ENCODE peak calls at places on chromosome 2, in eight cellular contexts. O, K, D, J, U, H, G and E are unnamed samples.
A peak's percentile ranks its signal among the peaks of the same experiment; 100 is the strongest.

GRCh38 chr2:96616128-96616527 is 22.0 kb downstream of the KANSL3 start:
- DNase-seq in U (no peak), K (no peak), J (no peak), D (no peak), H (no peak), G (no peak), O (no peak), E (no peak)

GRCh38 chr2:54704688-54705605 is 18.5 kb upstream of the EML6 start:
- DNase-seq in G (no peak), D (peak; percentile 76), O (no peak), U (no peak), K (peak; percentile 82), H (peak; percentile 77), J (no peak), E (peak; percentile 81)

GRCh38 chr2:19900536-19901200 is 1.1 kb downstream of the TTC32 start:
- DNase-seq in G (no peak), J (no peak), U (no peak), O (no peak), D (peak; percentile 24), H (no peak), K (peak; percentile 25), E (no peak)

GRCh38 chr2:195898505-195898904 is 170.1 kb downstream of the DNAH7 start:
- DNase-seq in U (peak; percentile 85), K (peak; percentile 97), G (peak; percentile 43), H (peak; percentile 100), O (peak; percentile 16), J (no peak), D (peak; percentile 4), E (peak; percentile 92)

GRCh38 chr2:234967874-234968208 is 16.0 kb downstream of the SH3BP4 start:
- DNase-seq in H (no peak), O (no peak), K (no peak), U (no peak), G (no peak), D (no peak), J (no peak), E (no peak)

GRCh38 chr2:200308001-200308400 is 1.5 kb downstream of the SPATS2L start:
- DNase-seq in J (no peak), U (no peak), O (no peak), K (peak; percentile 54), H (peak; percentile 61), G (no peak), D (no peak), E (no peak)

GRCh38 chr2:239502430-239503221 is 101.8 kb upstream of the HDAC4 start:
- DNase-seq in J (no peak), H (no peak), D (no peak), G (no peak), U (no peak), O (no peak), K (no peak), E (peak; percentile 9)

GRCh38 chr2:219060821-219061791 is at the start of gene IHH:
- DNase-seq in D (no peak), J (peak; percentile 40), G (no peak), U (no peak), O (no peak), K (peak; percentile 20), H (no peak), E (no peak)

GRCh38 chr2:217099561-217099960 is 239.7 kb upstream of the TNP1 start:
- DNase-seq in U (no peak), J (no peak), K (peak; percentile 60), H (no peak), G (peak; percentile 25), D (no peak), O (no peak), E (peak; percentile 17)

GRCh38 chr2:26720322-26721166 is 28.0 kb downstream of the KCNK3 start:
- DNase-seq in O (peak; percentile 67), G (peak; percentile 76), U (peak; percentile 97), D (peak; percentile 58), J (peak; percentile 71), H (peak; percentile 82), K (peak; percentile 97), E (no peak)

GRCh38 chr2:18376936-18377335 is 183.5 kb downstream of the RDH14 start:
- DNase-seq in D (no peak), H (no peak), O (no peak), K (no peak), U (no peak), J (no peak), G (no peak), E (no peak)

GRCh38 chr2:234329202-234329930 is 167.5 kb downstream of the ARL4C start:
- DNase-seq in H (peak; percentile 40), G (no peak), U (no peak), O (no peak), K (no peak), D (no peak), J (no peak), E (no peak)

GRCh38 chr2:191869178-191869577 is 22.3 kb upstream of the CAVIN2 start:
- DNase-seq in U (no peak), K (peak; percentile 57), H (peak; percentile 30), G (no peak), D (peak; percentile 67), O (no peak), J (peak; percentile 80), E (peak; percentile 66)

GRCh38 chr2:176956791-176957190 is 255.8 kb upstream of the HNRNPA3 start:
- DNase-seq in K (no peak), D (no peak), G (no peak), H (no peak), O (no peak), J (no peak), U (no peak), E (no peak)

GRCh38 chr2:224584111-224584764 is 925 bp downstream of the CUL3 start:
- DNase-seq in O (peak; percentile 22), U (peak; percentile 49), G (peak; percentile 35), J (peak; percentile 22), D (peak; percentile 34), K (peak; percentile 49), H (peak; percentile 38), E (peak; percentile 33)

GRCh38 chr2:70981866-70982810 is 3.7 kb downstream of the ANKRD53 start:
- DNase-seq in J (no peak), O (peak; percentile 14), K (no peak), H (no peak), U (no peak), D (no peak), G (no peak), E (no peak)

GRCh38 chr2:228613133-228613532 is 431.6 kb upstream of the SPHKAP start:
- DNase-seq in G (no peak), U (no peak), K (peak; percentile 70), H (peak; percentile 95), J (no peak), O (no peak), D (no peak), E (no peak)

GRCh38 chr2:59726226-59726800 is 827.1 kb downstream of the BCL11A start:
- DNase-seq in D (no peak), H (no peak), U (no peak), K (no peak), G (no peak), O (no peak), J (no peak), E (no peak)

GRCh38 chr2:151289972-151290335 is 486 bp upstream of the NMI start:
- DNase-seq in K (peak; percentile 58), H (peak; percentile 53), D (no peak), O (peak; percentile 51), J (no peak), U (no peak), G (peak; percentile 38), E (peak; percentile 71)

GRCh38 chr2:102094917-102095316 is 47.6 kb upstream of the IL1R1 start:
- DNase-seq in H (peak; percentile 98), J (no peak), G (peak; percentile 50), K (peak; percentile 84), D (peak; percentile 82), U (no peak), O (no peak), E (no peak)

GRCh38 chr2:69734040-69734611 is 7.8 kb upstream of the ANXA4 start:
- DNase-seq in D (peak; percentile 86), O (no peak), U (peak; percentile 63), J (no peak), K (peak; percentile 58), G (peak; percentile 27), H (no peak), E (no peak)

GRCh38 chr2:2871480-2872308 is 505.9 kb downstream of the EIPR1 start:
- DNase-seq in U (no peak), J (no peak), O (no peak), K (no peak), G (no peak), D (no peak), H (no peak), E (no peak)

DNA sequence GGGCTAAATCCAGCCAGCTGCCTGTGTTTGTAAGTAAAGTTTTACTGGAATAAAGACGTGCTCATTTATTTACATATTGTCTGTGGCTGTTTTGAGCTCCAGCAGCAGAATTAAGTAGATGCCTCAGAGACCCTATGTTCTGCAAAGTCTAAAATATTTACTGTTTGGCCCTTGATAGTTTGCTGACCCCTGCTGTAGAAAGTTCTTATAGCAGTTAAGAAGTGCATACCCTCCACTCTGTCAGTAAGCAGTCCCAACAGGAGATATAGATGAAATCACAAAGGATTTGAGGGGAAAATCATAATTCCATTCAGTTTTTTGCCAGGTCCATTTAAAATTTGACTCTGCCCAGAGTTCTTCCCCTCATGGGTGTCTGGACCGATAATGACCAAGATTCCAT is 50.1 kb upstream of the ITM2C start:
- DNase-seq in K (peak; percentile 57), D (peak; percentile 25), J (no peak), U (no peak), H (peak; percentile 47), G (no peak), O (no peak), E (peak; percentile 25)
- TF ChIP-seq CTCF in K (peak; percentile 63), D (peak; percentile 45), J (peak; percentile 11), U (no peak), H (peak; percentile 54), G (peak; percentile 18), O (no peak), E (peak; percentile 41)

GRCh38 chr2:241584446-241584845 is 25.9 kb downstream of the BOK start:
- DNase-seq in U (no peak), H (peak; percentile 42), J (no peak), K (peak; percentile 44), O (no peak), D (no peak), G (no peak), E (no peak)
- H3K9me3 ChIP-seq in U (no peaks in the 10 kb centered on the region), H (peaks cover 49% of the 10 kb centered on the region), J (peaks cover 14% of the 10 kb centered on the region), K (no peaks in the 10 kb centered on the region), O (peaks cover 19% of the 10 kb centered on the region), D (peaks cover 22% of the 10 kb centered on the region), G (peaks cover 10% of the 10 kb centered on the region), E (peaks cover 29% of the 10 kb centered on the region)

GRCh38 chr2:134360750-134361487 is 107.0 kb downstream of the MGAT5 start:
- DNase-seq in U (no peak), J (no peak), O (no peak), G (no peak), H (no peak), D (no peak), K (peak; percentile 42), E (no peak)
- H3K27ac ChIP-seq in U (no peak overlapping the region), J (no peak overlapping the region), O (no peak overlapping the region), G (peak overlapping the region; percentile 57), H (no peak overlapping the region), D (no peak overlapping the region), K (peak overlapping the region; percentile 33), E (no peak overlapping the region)

DNA sequence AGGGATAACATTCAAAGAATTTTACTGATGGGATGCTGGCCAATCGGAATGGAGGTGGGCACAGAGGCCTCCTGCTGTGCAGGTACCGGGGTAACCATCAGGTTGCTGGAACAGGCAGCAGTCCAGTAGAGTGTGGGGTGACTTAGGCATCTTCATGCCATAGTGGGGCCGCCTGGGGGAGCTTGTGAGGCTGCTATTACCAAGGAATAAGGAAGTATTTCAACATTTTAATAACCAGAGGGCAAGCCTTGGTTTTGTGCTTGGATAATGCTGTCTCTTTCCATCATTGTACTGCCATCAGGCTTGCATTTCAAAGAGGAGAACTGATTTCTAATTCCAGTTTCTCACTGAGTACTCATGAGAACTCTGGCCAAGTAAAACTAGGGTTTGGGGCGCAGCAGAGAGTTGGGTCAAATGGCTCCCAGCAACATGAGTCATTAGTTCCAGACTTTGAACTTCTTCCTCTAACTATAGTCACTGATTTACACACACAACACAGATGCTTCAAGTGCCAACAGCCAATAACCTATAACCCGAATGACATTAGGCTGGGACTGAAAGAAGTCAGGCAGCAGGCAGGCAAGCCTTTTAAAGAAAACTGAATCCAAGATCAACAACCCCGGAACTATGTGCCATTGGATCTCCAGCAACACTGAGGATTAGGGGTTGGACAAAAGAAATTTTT is 56.1 kb upstream of the FHL2 start:
- DNase-seq in U (peak; percentile 60), H (peak; percentile 61), K (peak; percentile 77), O (no peak), J (peak; percentile 33), D (peak; percentile 55), G (no peak), E (peak; percentile 28)
- TF ChIP-seq CTCF in U (no peak), H (peak; percentile 37), K (peak; percentile 64), O (no peak), J (peak; percentile 35), D (peak; percentile 19), G (no peak), E (peak; percentile 47)